ENCODE peak calls at places on chromosomes 4 and X, in nine cellular contexts. B, Y, C, J, T, D, N, V and S are unnamed samples.

GRCh38 chr4:7158991-7159390 is 33.3 kb upstream of the SORCS2 start:
- DNase-seq in B (no peak), Y (no peak), C (peak), J (no peak), T (peak), D (no peak), N (no peak), V (no peak), S (peak)

GRCh38 chrX:38225093-38225492 is 4.4 kb upstream of the SRPX start:
- DNase-seq in B (peak), Y (no peak), C (no peak), J (no peak), T (no peak), D (no peak), N (no peak), V (no peak), S (no peak)

GRCh38 chr4:184573701-184574100 is 75.5 kb downstream of the CASP3 start:
- DNase-seq in B (no peak), Y (no peak), C (no peak), J (no peak), T (no peak), D (no peak), N (no peak), V (no peak), S (no peak)

GRCh38 chr4:109298279-109299010 is 4.0 kb downstream of the COL25A1 start:
- DNase-seq in B (peak), Y (peak), C (no peak), J (no peak), T (no peak), D (no peak), N (no peak), V (no peak), S (no peak)

GRCh38 chrX:19291086-19291485 is 52.6 kb upstream of the PDHA1 start:
- DNase-seq in B (no peak), Y (no peak), C (no peak), J (no peak), T (no peak), D (no peak), N (no peak), V (no peak), S (no peak)

GRCh38 chr4:111400736-111401135 is 744.5 kb upstream of the FAM241A start:
- DNase-seq in B (no peak), Y (no peak), C (no peak), J (no peak), T (no peak), D (no peak), N (no peak), V (no peak), S (no peak)

GRCh38 chrX:12403474-12404082 is 265.3 kb downstream of the FRMPD4 start:
- DNase-seq in B (no peak), Y (no peak), C (no peak), J (no peak), T (no peak), D (no peak), N (no peak), V (no peak), S (no peak)

GRCh38 chrX:34560180-34560579 is 96.9 kb downstream of the TMEM47 start:
- DNase-seq in B (no peak), Y (no peak), C (no peak), J (no peak), T (no peak), D (no peak), N (no peak), V (no peak), S (no peak)

GRCh38 chr4:189299706-189300105 is 641.0 kb upstream of the FRG1 start:
- DNase-seq in B (no peak), Y (no peak), C (no peak), J (no peak), T (no peak), D (no peak), N (no peak), V (no peak), S (no peak)

GRCh38 chr4:742742-743311 is 37.2 kb downstream of the PCGF3 start:
- DNase-seq in B (peak), Y (peak), C (peak), J (peak), T (peak), D (peak), N (peak), V (no peak), S (no peak)

GRCh38 chr4:3237266-3237665 is 11.7 kb upstream of the MSANTD1 start:
- DNase-seq in B (no peak), Y (no peak), C (no peak), J (no peak), T (no peak), D (no peak), N (peak), V (no peak), S (no peak)

GRCh38 chr4:14897217-14897616 is 105.1 kb upstream of the CPEB2 start:
- DNase-seq in B (peak), Y (no peak), C (no peak), J (no peak), T (no peak), D (no peak), N (no peak), V (no peak), S (no peak)

GRCh38 chr4:55445921-55446577 is 50.3 kb downstream of the TMEM165 start:
- DNase-seq in B (no peak), Y (no peak), C (no peak), J (no peak), T (no peak), D (no peak), N (no peak), V (no peak), S (no peak)

GRCh38 chr4:102585329-102585728 is 84.2 kb downstream of the NFKB1 start:
- DNase-seq in B (no peak), Y (no peak), C (no peak), J (no peak), T (no peak), D (no peak), N (no peak), V (no peak), S (no peak)

GRCh38 chr4:113350576-113350975 is 301.1 kb downstream of the ANK2 start:
- DNase-seq in B (no peak), Y (no peak), C (no peak), J (no peak), T (no peak), D (no peak), N (no peak), V (peak), S (no peak)

GRCh38 chr4:176034936-176035335 is 30.7 kb upstream of the WDR17 start:
- DNase-seq in B (no peak), Y (no peak), C (no peak), J (no peak), T (no peak), D (no peak), N (no peak), V (no peak), S (no peak)

GRCh38 chr4:54625391-54625790 is 32.4 kb upstream of the KIT start:
- DNase-seq in B (no peak), Y (no peak), C (no peak), J (no peak), T (no peak), D (no peak), N (no peak), V (no peak), S (no peak)

GRCh38 chr4:24910504-24910903 is 2.3 kb downstream of the CCDC149 start:
- DNase-seq in B (no peak), Y (no peak), C (no peak), J (no peak), T (no peak), D (no peak), N (no peak), V (no peak), S (no peak)

GRCh38 chr4:106502106-106502699 is 133.6 kb upstream of the GIMD1 start:
- DNase-seq in B (peak), Y (peak), C (peak), J (peak), T (peak), D (peak), N (no peak), V (no peak), S (no peak)

GRCh38 chr4:729336-730315 is 24.0 kb downstream of the PCGF3 start:
- DNase-seq in B (no peak), Y (no peak), C (no peak), J (no peak), T (no peak), D (no peak), N (peak), V (no peak), S (no peak)

GRCh38 chr4:121688261-121688660 is 8.5 kb downstream of the ANXA5 start:
- DNase-seq in B (no peak), Y (no peak), C (no peak), J (no peak), T (no peak), D (no peak), N (no peak), V (no peak), S (no peak)

GRCh38 chr4:153651041-153651960 is 32.8 kb upstream of the TLR2 start:
- DNase-seq in B (no peak), Y (no peak), C (no peak), J (peak), T (peak), D (no peak), N (no peak), V (no peak), S (no peak)

GRCh38 chrX:97628807-97629596 is 745.3 kb downstream of the RPA4 start:
- DNase-seq in B (no peak), Y (no peak), C (no peak), J (no peak), T (no peak), D (no peak), N (no peak), V (no peak), S (no peak)

GRCh38 chr4:184960505-184960971 is 57.8 kb upstream of the HELT start:
- DNase-seq in B (no peak), Y (no peak), C (no peak), J (no peak), T (no peak), D (no peak), N (no peak), V (no peak), S (no peak)

GRCh38 chr4:54440394-54441223 is 211.5 kb downstream of the PDGFRA start:
- DNase-seq in B (peak), Y (peak), C (no peak), J (no peak), T (no peak), D (no peak), N (no peak), V (no peak), S (no peak)

GRCh38 chr4:106369456-106370060 is 980 bp upstream of the GIMD1 start:
- DNase-seq in B (peak), Y (peak), C (no peak), J (no peak), T (no peak), D (no peak), N (no peak), V (peak), S (no peak)

GRCh38 chr4:185892165-185892564 is 80.2 kb upstream of the SORBS2 start:
- DNase-seq in B (no peak), Y (no peak), C (no peak), J (no peak), T (no peak), D (no peak), N (no peak), V (no peak), S (no peak)

GRCh38 chr4:123443401-123444297 is 47.1 kb downstream of the SPRY1 start:
- DNase-seq in B (no peak), Y (no peak), C (no peak), J (peak), T (no peak), D (no peak), N (no peak), V (peak), S (no peak)

GRCh38 chr4:141635726-141636076 is 682 bp upstream of the IL15 start:
- DNase-seq in B (no peak), Y (no peak), C (no peak), J (no peak), T (no peak), D (no peak), N (no peak), V (peak), S (no peak)

GRCh38 chrX:139202742-139203410 is 327.7 kb upstream of the F9 start:
- DNase-seq in B (no peak), Y (no peak), C (no peak), J (no peak), T (no peak), D (no peak), N (peak), V (no peak), S (no peak)

GRCh38 chrX:10725071-10725470 is 104.7 kb upstream of the MID1 start:
- DNase-seq in B (peak), Y (peak), C (no peak), J (no peak), T (no peak), D (no peak), N (no peak), V (no peak), S (no peak)

GRCh38 chr4:66266035-66266434 is 595.7 kb upstream of the EPHA5 start:
- DNase-seq in B (no peak), Y (no peak), C (no peak), J (no peak), T (no peak), D (no peak), N (no peak), V (no peak), S (no peak)

GRCh38 chr4:71520850-71521249 is 182.0 kb downstream of the SLC4A4 start:
- DNase-seq in B (no peak), Y (no peak), C (no peak), J (no peak), T (no peak), D (no peak), N (no peak), V (no peak), S (no peak)

GRCh38 chr4:144666539-144667175 is 20.7 kb downstream of the HHIP start:
- DNase-seq in B (no peak), Y (no peak), C (no peak), J (no peak), T (no peak), D (no peak), N (no peak), V (no peak), S (no peak)

GRCh38 chr4:7425591-7426468 is 8.9 kb downstream of the PSAPL1 start:
- DNase-seq in B (no peak), Y (no peak), C (peak), J (peak), T (no peak), D (peak), N (no peak), V (no peak), S (peak)

GRCh38 chr4:102430511-102430910 is 70.6 kb upstream of the NFKB1 start:
- DNase-seq in B (peak), Y (peak), C (no peak), J (no peak), T (no peak), D (no peak), N (no peak), V (no peak), S (no peak)

GRCh38 chr4:21181716-21182115 is 481.5 kb downstream of the PACRGL start:
- DNase-seq in B (no peak), Y (no peak), C (no peak), J (no peak), T (no peak), D (no peak), N (no peak), V (no peak), S (no peak)

DNA sequence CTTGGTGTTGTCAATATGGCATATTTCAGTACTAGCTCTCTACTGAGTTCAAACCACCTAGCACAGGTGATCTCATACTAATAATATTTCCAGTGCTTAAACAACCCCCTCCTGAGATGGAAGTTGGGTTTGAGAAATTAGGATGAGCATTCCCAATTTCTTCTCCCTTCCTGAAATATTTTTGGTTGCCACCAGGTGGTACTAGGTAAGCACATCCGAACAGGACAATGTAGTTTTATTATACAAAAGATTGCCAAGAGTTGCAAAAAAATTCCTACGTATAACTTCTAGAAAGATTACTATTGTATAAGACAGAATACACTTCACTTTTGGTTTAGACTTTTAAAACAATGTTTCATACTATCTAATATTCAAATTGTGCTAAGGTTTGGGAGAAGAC is 484.5 kb downstream of the PACRGL start:
- DNase-seq in B (no peak), Y (no peak), C (no peak), J (no peak), T (no peak), D (no peak), N (no peak), V (no peak), S (no peak)
- TF ChIP-seq CTCF in B (no peak), Y (no peak), C (no peak), J (no peak), T (no peak), D (peak), N (no peak), V (no peak), S (no peak)

DNA sequence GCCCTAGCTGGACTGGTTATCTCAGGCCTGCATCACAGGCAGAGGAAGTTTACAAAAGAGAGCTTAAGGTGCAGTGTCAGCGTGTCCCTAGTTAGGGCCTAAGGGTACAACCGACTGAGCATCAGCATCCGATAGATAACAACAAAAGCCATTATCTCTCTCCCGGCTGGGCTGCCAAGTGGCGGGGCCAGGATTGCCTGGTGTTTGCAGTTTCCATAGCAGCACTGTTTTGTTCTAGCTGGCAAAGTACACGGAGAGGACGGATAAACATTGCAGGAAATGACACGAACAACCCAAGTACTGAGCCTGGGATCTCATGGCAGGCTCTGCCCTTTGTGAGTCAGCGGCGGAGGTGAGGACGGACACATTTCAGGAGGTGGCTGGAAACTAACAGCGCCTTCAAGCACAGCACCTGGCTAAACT is 104.7 kb upstream of the NOCT start:
- DNase-seq in B (peak), Y (peak), C (peak), J (peak), T (peak), D (peak), N (peak), V (no peak), S (peak)
- TF ChIP-seq POLR2A in B (no peak), Y (no peak), C (no peak), J (peak), T (no peak), D (no peak), N (no peak), V (no peak), S (no peak)

DNA sequence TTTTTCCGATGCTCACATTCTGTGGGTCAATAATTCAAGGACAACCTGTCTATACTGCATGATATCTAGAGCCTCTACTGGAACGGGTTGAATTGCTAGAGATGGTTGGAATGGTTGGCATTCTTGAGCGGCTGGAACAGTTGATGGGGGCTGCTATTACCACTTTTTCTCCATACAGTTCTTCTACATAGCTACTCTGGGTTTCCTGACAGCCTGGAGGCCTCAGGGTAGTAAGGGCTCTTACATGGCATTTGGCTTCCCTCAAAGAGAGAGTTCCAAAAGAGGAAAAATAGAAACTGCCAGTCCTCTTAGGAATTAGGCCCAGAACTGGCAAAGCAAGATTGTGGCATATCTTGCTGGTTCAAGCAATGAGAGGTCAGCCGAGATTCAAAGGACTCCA is 53.1 kb downstream of the NAA11 start:
- DNase-seq in B (no peak), Y (no peak), C (no peak), J (no peak), T (no peak), D (no peak), N (no peak), V (no peak), S (no peak)
- TF ChIP-seq EP300 in B (no peak), Y (no peak), C (no peak), J (no peak), T (no peak), D (no peak), N (no peak), V (no peak), S (no peak)

GRCh38 chrX:30793075-30793766 is 95.8 kb downstream of the TAB3 start:
- DNase-seq in B (no peak), Y (no peak), C (no peak), J (no peak), T (no peak), D (peak), N (no peak), V (no peak), S (no peak)

GRCh38 chrX:30798810-30799209 is 90.2 kb downstream of the TAB3 start:
- DNase-seq in B (no peak), Y (no peak), C (no peak), J (no peak), T (no peak), D (no peak), N (no peak), V (no peak), S (no peak)

GRCh38 chrX:30793767-30794103 is 95.3 kb downstream of the TAB3 start:
- DNase-seq in B (no peak), Y (no peak), C (no peak), J (no peak), T (no peak), D (no peak), N (no peak), V (no peak), S (no peak)

GRCh38 chrX:30794497-30794896 is 94.6 kb downstream of the TAB3 start:
- DNase-seq in B (no peak), Y (no peak), C (no peak), J (no peak), T (no peak), D (no peak), N (no peak), V (no peak), S (no peak)

DNA sequence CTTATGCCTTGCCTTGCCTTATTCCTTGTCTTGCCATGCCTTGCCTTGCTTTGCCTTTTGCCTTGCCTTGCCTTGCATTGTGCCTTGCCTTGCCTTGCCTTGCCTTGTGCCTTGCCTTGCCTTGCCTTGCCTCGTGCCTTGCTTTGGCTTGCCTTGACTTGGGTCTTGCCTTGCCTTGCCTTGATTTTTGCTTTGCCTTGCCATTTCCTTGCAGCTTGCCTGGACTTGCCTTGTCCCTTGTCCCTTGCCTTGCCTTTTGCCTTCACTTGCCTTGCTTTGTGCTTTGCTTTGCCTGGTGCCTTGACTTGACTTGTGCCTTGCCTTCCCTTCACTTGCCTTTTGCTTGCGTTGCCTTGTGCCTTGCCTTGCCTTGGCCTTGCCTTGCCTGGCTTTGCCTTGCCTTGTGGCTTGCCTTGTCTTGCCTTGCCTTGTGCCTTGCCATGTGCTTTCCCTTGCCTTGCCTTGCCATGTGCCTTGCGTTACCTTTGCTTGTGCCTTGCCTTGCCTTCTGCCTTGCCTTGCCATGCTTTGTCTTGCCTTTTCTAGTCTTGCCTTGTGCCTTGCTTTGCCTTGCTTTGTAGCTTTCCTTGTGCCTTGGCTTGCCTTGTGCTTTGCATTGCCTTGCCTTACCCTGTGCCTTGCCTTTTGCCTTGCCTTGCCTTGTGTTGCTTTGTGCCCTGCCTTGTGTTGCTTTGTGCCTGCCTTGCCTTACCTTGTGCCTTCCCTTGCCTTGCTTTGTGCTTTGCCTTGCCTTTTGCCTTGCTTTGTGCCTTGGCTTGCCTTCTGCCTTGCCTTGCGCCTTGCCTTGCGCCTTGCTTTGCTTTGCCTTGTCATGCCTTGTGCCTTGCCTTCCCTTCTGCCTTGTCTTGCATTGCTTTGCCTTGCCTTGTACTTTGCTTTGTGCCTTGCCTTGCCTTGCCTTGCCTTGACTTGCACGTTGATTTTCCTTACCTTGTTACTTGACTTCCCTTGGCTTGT is 92.8 kb downstream of the TAB3 start:
- DNase-seq in B (no peak), Y (no peak), C (no peak), J (no peak), T (no peak), D (peak), N (no peak), V (no peak), S (no peak)
- TF ChIP-seq CTCF in B (no peak), Y (no peak), C (no peak), J (no peak), T (no peak), D (no peak), N (no peak), V (no peak), S (no peak)

GRCh38 chrX:24693453-24694202 is at the start of gene POLA1:
- DNase-seq in B (peak), Y (peak), C (peak), J (peak), T (peak), D (peak), N (peak), V (peak), S (peak)
- TF ChIP-seq POLR2A in B (peak), Y (peak), C (no peak), J (no peak), T (no peak), D (no peak), N (no peak), V (peak), S (no peak)